ENCODE peak calls at places on chromosomes 5 and 9, in four cellular contexts. One of them, this sample, is unnamed.

GRCh38 chr9:132823370-132824144 is 54.5 kb downstream of the AK8 start:
- DNase-seq in A549: no peak
- DNase-seq in K562: no peak
- DNase-seq in upper lobe of left lung: no peak
- DNase-seq in this sample: no peak

GRCh38 chr5:177194278-177194677 is 60.7 kb downstream of the NSD1 start:
- DNase-seq in A549: peak; percentile 33
- DNase-seq in upper lobe of left lung: no peak
- DNase-seq in K562: no peak
- DNase-seq in this sample: no peak

GRCh38 chr5:133472829-133473228 is 139.5 kb downstream of the FSTL4 start:
- DNase-seq in upper lobe of left lung: no peak
- DNase-seq in A549: no peak
- DNase-seq in K562: peak; percentile 47
- DNase-seq in this sample: no peak

GRCh38 chr9:86768020-86768419 is 179.3 kb downstream of the GAS1 start:
- DNase-seq in A549: no peak
- DNase-seq in upper lobe of left lung: no peak
- DNase-seq in K562: no peak
- DNase-seq in this sample: no peak

GRCh38 chr5:104084896-104085295 is 522.3 kb upstream of the NUDT12 start:
- DNase-seq in A549: no peak
- DNase-seq in upper lobe of left lung: no peak
- DNase-seq in K562: no peak
- DNase-seq in this sample: no peak

GRCh38 chr5:15620501-15620900 is 120.5 kb downstream of the FBXL7 start:
- DNase-seq in upper lobe of left lung: no peak
- DNase-seq in K562: no peak
- DNase-seq in A549: no peak
- DNase-seq in this sample: no peak

GRCh38 chr9:76717176-76717575 is 47.1 kb upstream of the PCA3 start:
- DNase-seq in A549: no peak
- DNase-seq in upper lobe of left lung: no peak
- DNase-seq in K562: no peak
- DNase-seq in this sample: no peak

GRCh38 chr9:137870432-137870831 is 7.2 kb upstream of the CACNA1B start:
- DNase-seq in K562: no peak
- DNase-seq in A549: no peak
- DNase-seq in upper lobe of left lung: no peak
- DNase-seq in this sample: no peak

GRCh38 chr5:20230010-20230409 is 242.0 kb upstream of the CDH18 start:
- DNase-seq in upper lobe of left lung: no peak
- DNase-seq in A549: no peak
- DNase-seq in K562: no peak
- DNase-seq in this sample: no peak

GRCh38 chr5:52725065-52725746 is 62.5 kb upstream of the ITGA1 start:
- DNase-seq in K562: no peak
- DNase-seq in upper lobe of left lung: peak; percentile 61
- DNase-seq in A549: no peak
- DNase-seq in this sample: no peak

GRCh38 chr5:150189728-150190502 is at the start of gene SLC6A7:
- DNase-seq in A549: no peak
- DNase-seq in K562: no peak
- DNase-seq in upper lobe of left lung: no peak
- DNase-seq in this sample: no peak

GRCh38 chr9:127140842-127141675 is 18.6 kb upstream of the ANGPTL2 start:
- DNase-seq in upper lobe of left lung: no peak
- DNase-seq in K562: no peak
- DNase-seq in A549: no peak
- DNase-seq in this sample: no peak

GRCh38 chr5:95801961-95802360 is 20.6 kb downstream of the GLRX start:
- DNase-seq in A549: no peak
- DNase-seq in upper lobe of left lung: no peak
- DNase-seq in K562: no peak
- DNase-seq in this sample: no peak

GRCh38 chr5:102747386-102748166 is 7.5 kb upstream of the PAM start:
- DNase-seq in A549: no peak
- DNase-seq in K562: no peak
- DNase-seq in upper lobe of left lung: no peak
- DNase-seq in this sample: no peak

GRCh38 chr5:96875805-96876291 is 452 bp upstream of the ERAP2 start:
- DNase-seq in K562: peak; percentile 14
- DNase-seq in upper lobe of left lung: no peak
- DNase-seq in A549: peak; percentile 25
- DNase-seq in this sample: no peak

GRCh38 chr5:64144429-64145215 is 21.0 kb upstream of the RNF180 start:
- DNase-seq in upper lobe of left lung: no peak
- DNase-seq in K562: no peak
- DNase-seq in A549: no peak
- DNase-seq in this sample: no peak

GRCh38 chr5:149575131-149575530 is 6.2 kb upstream of the ARHGEF37 start:
- DNase-seq in A549: no peak
- DNase-seq in K562: no peak
- DNase-seq in upper lobe of left lung: no peak
- DNase-seq in this sample: no peak

GRCh38 chr5:6713274-6714181 is at the start of gene TENT4A:
- DNase-seq in upper lobe of left lung: peak; percentile 40
- DNase-seq in A549: peak; percentile 92
- DNase-seq in K562: peak; percentile 48
- DNase-seq in this sample: peak; percentile 81

GRCh38 chr5:40396312-40396711 is 283.4 kb upstream of the PTGER4 start:
- DNase-seq in upper lobe of left lung: no peak
- DNase-seq in K562: no peak
- DNase-seq in A549: no peak
- DNase-seq in this sample: no peak

GRCh38 chr5:83446253-83446947 is 25.1 kb upstream of the VCAN start:
- DNase-seq in K562: no peak
- DNase-seq in upper lobe of left lung: no peak
- DNase-seq in A549: no peak
- DNase-seq in this sample: no peak

GRCh38 chr5:169567079-169567478 is 16.5 kb upstream of the SPDL1 start:
- DNase-seq in A549: no peak
- DNase-seq in upper lobe of left lung: no peak
- DNase-seq in K562: no peak
- DNase-seq in this sample: no peak

GRCh38 chr5:66987949-66988838 is 208.4 kb downstream of the CD180 start:
- DNase-seq in A549: peak; percentile 36
- DNase-seq in upper lobe of left lung: no peak
- DNase-seq in K562: peak; percentile 30
- DNase-seq in this sample: no peak

GRCh38 chr9:97740848-97741821 is 44.0 kb upstream of the XPA start:
- DNase-seq in K562: peak; percentile 46
- DNase-seq in upper lobe of left lung: peak; percentile 59
- DNase-seq in A549: no peak
- DNase-seq in this sample: no peak

GRCh38 chr9:87657190-87657589 is 68.7 kb upstream of the CTSL start:
- DNase-seq in K562: peak; percentile 16
- DNase-seq in A549: no peak
- DNase-seq in upper lobe of left lung: peak; percentile 48
- DNase-seq in this sample: no peak

GRCh38 chr9:78973906-78974305 is 597.9 kb upstream of the TLE4 start:
- DNase-seq in upper lobe of left lung: no peak
- DNase-seq in K562: no peak
- DNase-seq in A549: peak; percentile 14
- DNase-seq in this sample: no peak
- H3K4me1 ChIP-seq in upper lobe of left lung: no peaks in the 10 kb centered on the region
- H3K4me1 ChIP-seq in K562: no peaks in the 10 kb centered on the region
- H3K4me1 ChIP-seq in A549: peaks cover 23% of the 10 kb centered on the region
- H3K4me1 ChIP-seq in this sample: no peaks in the 10 kb centered on the region

GRCh38 chr5:171848487-171848886 is 62.9 kb downstream of the SMIM23 start:
- DNase-seq in K562: no peak
- DNase-seq in upper lobe of left lung: no peak
- DNase-seq in A549: no peak
- DNase-seq in this sample: no peak

GRCh38 chr5:171847026-171847425 is 61.4 kb downstream of the SMIM23 start:
- DNase-seq in A549: no peak
- DNase-seq in upper lobe of left lung: no peak
- DNase-seq in K562: no peak
- DNase-seq in this sample: no peak

GRCh38 chr5:171845040-171845439 is 59.4 kb downstream of the SMIM23 start:
- DNase-seq in A549: no peak
- DNase-seq in K562: no peak
- DNase-seq in upper lobe of left lung: no peak
- DNase-seq in this sample: no peak

GRCh38 chr5:171848006-171848405 is 62.4 kb downstream of the SMIM23 start:
- DNase-seq in upper lobe of left lung: no peak
- DNase-seq in K562: no peak
- DNase-seq in A549: no peak
- DNase-seq in this sample: no peak

GRCh38 chr5:171845857-171846785 is 60.5 kb downstream of the SMIM23 start:
- DNase-seq in upper lobe of left lung: no peak
- DNase-seq in K562: peak; percentile 18
- DNase-seq in A549: no peak
- DNase-seq in this sample: no peak
- TF ChIP-seq CTCF in upper lobe of left lung: no peak
- TF ChIP-seq CTCF in K562: peak; percentile 11
- TF ChIP-seq CTCF in A549: peak; percentile 31
- TF ChIP-seq CTCF in this sample: no peak

GRCh38 chr5:181170996-181171395 is 23.6 kb downstream of the OR2V2 start:
- DNase-seq in K562: no peak
- DNase-seq in A549: no peak
- DNase-seq in upper lobe of left lung: no peak
- DNase-seq in this sample: no peak
- H3K4me1 ChIP-seq in K562: peaks cover 29% of the 10 kb centered on the region
- H3K4me1 ChIP-seq in A549: peaks cover 29% of the 10 kb centered on the region
- H3K4me1 ChIP-seq in upper lobe of left lung: peaks cover 15% of the 10 kb centered on the region
- H3K4me1 ChIP-seq in this sample: no peaks in the 10 kb centered on the region

GRCh38 chr5:172902497-172903472 is 56.4 kb upstream of the RPL26L1 start:
- DNase-seq in A549: peak; percentile 82
- DNase-seq in upper lobe of left lung: peak; percentile 86
- DNase-seq in K562: peak; percentile 86
- DNase-seq in this sample: no peak
- TF ChIP-seq CTCF in A549: peak; percentile 60
- TF ChIP-seq CTCF in upper lobe of left lung: peak; percentile 30
- TF ChIP-seq CTCF in K562: peak; percentile 89
- TF ChIP-seq CTCF in this sample: peak; percentile 23

GRCh38 chr9:70470050-70471015 is 55.9 kb upstream of the KLF9 start:
- DNase-seq in K562: no peak
- DNase-seq in A549: no peak
- DNase-seq in upper lobe of left lung: peak; percentile 42
- DNase-seq in this sample: no peak
- H3K4me1 ChIP-seq in K562: peaks cover 2% of the 10 kb centered on the region
- H3K4me1 ChIP-seq in A549: peaks cover 16% of the 10 kb centered on the region
- H3K4me1 ChIP-seq in upper lobe of left lung: peaks cover 52% of the 10 kb centered on the region
- H3K4me1 ChIP-seq in this sample: peaks cover 12% of the 10 kb centered on the region

GRCh38 chr9:14433841-14434511 is 120.0 kb upstream of the NFIB start:
- DNase-seq in K562: peak; percentile 48
- DNase-seq in upper lobe of left lung: no peak
- DNase-seq in A549: peak; percentile 15
- DNase-seq in this sample: no peak
- TF ChIP-seq CTCF in K562: no peak
- TF ChIP-seq CTCF in upper lobe of left lung: peak; percentile 33
- TF ChIP-seq CTCF in A549: peak; percentile 62
- TF ChIP-seq CTCF in this sample: no peak

GRCh38 chr5:125409101-125409495 is 662.7 kb upstream of the ZNF608 start:
- DNase-seq in upper lobe of left lung: no peak
- DNase-seq in A549: no peak
- DNase-seq in K562: no peak
- DNase-seq in this sample: no peak
- H3K4me1 ChIP-seq in upper lobe of left lung: peaks cover 22% of the 10 kb centered on the region
- H3K4me1 ChIP-seq in A549: peaks cover 37% of the 10 kb centered on the region
- H3K4me1 ChIP-seq in K562: no peaks in the 10 kb centered on the region
- H3K4me1 ChIP-seq in this sample: peaks cover 38% of the 10 kb centered on the region

GRCh38 chr9:128732576-128732975 is 8.6 kb upstream of the ZDHHC12 start:
- DNase-seq in upper lobe of left lung: no peak
- DNase-seq in A549: no peak
- DNase-seq in K562: peak; percentile 55
- DNase-seq in this sample: no peak

GRCh38 chr9:128731093-128731492 is 7.2 kb upstream of the ZDHHC12 start:
- DNase-seq in K562: no peak
- DNase-seq in upper lobe of left lung: no peak
- DNase-seq in A549: no peak
- DNase-seq in this sample: no peak

GRCh38 chr9:128731691-128732090 is 7.8 kb upstream of the ZDHHC12 start:
- DNase-seq in K562: no peak
- DNase-seq in A549: no peak
- DNase-seq in upper lobe of left lung: no peak
- DNase-seq in this sample: no peak

GRCh38 chr9:128733256-128733655 is 9.3 kb upstream of the ZDHHC12 start:
- DNase-seq in A549: peak; percentile 97
- DNase-seq in K562: peak; percentile 95
- DNase-seq in upper lobe of left lung: peak; percentile 82
- DNase-seq in this sample: no peak

DNA sequence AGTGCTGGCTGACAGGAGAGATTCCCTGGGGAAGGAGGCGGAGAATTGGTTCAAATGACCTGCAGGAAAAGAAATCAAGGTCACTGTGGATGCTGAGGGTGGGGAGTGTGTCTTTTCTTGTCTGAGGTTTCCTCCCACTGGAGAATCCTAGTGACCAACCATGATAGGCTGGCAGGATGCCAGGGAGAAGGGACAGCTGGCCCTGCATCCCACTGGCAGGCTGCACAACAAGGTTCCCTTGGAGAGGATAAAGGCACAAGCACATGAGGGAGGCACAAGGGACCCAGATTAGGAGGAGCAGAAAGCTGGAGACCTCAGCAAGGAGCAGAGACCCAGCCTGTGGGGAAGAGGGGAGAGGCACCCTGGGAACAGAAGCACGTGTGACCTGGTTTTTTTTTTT is 11.4 kb upstream of the ZDHHC12 start:
- DNase-seq in K562: no peak
- DNase-seq in upper lobe of left lung: no peak
- DNase-seq in A549: no peak
- DNase-seq in this sample: no peak
- TF ChIP-seq CTCF in K562: no peak
- TF ChIP-seq CTCF in upper lobe of left lung: no peak
- TF ChIP-seq CTCF in A549: no peak
- TF ChIP-seq CTCF in this sample: no peak

DNA sequence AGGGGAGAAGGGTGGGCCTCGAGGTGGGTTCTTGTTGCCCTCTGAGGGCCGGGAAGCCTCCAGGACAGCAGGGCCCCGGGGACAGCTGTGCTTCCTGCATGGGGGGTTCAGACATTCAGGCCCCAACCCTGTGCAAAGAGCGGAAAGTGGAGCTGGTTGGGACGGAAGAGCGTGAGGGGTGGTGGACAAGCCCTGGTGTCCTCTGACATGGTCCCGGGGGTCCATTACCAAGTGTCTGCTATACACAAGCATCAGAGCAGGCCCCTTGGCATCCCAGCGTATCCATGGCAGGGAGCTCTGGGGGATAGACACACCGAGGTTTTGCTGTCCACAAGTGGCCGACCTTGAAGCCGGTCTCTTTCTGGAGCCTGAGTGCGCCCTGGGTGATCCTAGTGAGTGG is 9.3 kb downstream of the PLPP7 start:
- DNase-seq in A549: no peak
- DNase-seq in upper lobe of left lung: no peak
- DNase-seq in K562: no peak
- DNase-seq in this sample: no peak
- H3K4me1 ChIP-seq in A549: no peaks in the 10 kb centered on the region
- H3K4me1 ChIP-seq in upper lobe of left lung: no peaks in the 10 kb centered on the region
- H3K4me1 ChIP-seq in K562: peaks cover 15% of the 10 kb centered on the region
- H3K4me1 ChIP-seq in this sample: no peaks in the 10 kb centered on the region

This sample was measured in esophagus squamous epithelium.